ENCODE peak calls at places on chromosomes 16 and 17, in four cellular contexts. I is endothelial cell, C is foreskin fibroblast, Z is MG63. D is an unnamed sample.

GRCh38 chr16:26365555-26365954 is 673.8 kb downstream of the HS3ST4 start:
- DNase-seq in Z (no peak), I (no peak), C (no peak), D (no peak)

GRCh38 chr17:82007495-82008257 is 15.0 kb downstream of the CENPX start:
- DNase-seq in I (no peak), C (no peak), Z (no peak), D (no peak)

GRCh38 chr17:60390881-60391418 is 983 bp downstream of the USP32 start:
- DNase-seq in C (peak; percentile 67), Z (peak; percentile 55), I (peak; percentile 15), D (peak; percentile 78)

GRCh38 chr17:77246110-77247047 is 105.6 kb downstream of the SEC14L1 start:
- DNase-seq in C (no peak), I (no peak), Z (no peak), D (no peak)

GRCh38 chr16:88349903-88350900 is 32.6 kb upstream of the ZNF469 start:
- DNase-seq in Z (no peak), C (no peak), I (no peak), D (no peak)

GRCh38 chr17:32794533-32795246 is 82.2 kb downstream of the MYO1D start:
- DNase-seq in C (no peak), Z (no peak), I (no peak), D (no peak)

GRCh38 chr17:36545093-36545464 is 360 bp downstream of the GGNBP2 start:
- DNase-seq in Z (no peak), I (no peak), C (no peak), D (no peak)

GRCh38 chr16:79644977-79645667 is 44.6 kb upstream of the MAF start:
- DNase-seq in C (no peak), I (no peak), Z (no peak), D (no peak)

GRCh38 chr16:72854537-72854936 is 193.4 kb downstream of the ZFHX3 start:
- DNase-seq in Z (no peak), I (no peak), C (no peak), D (no peak)

GRCh38 chr17:17205368-17206148 is 575 bp downstream of the PLD6 start:
- DNase-seq in Z (peak; percentile 64), I (no peak), C (peak; percentile 87), D (peak; percentile 64)

GRCh38 chr16:68005786-68006286 is 6.6 kb upstream of the DPEP2 start:
- DNase-seq in C (peak; percentile 56), I (no peak), Z (no peak), D (peak; percentile 8)

GRCh38 chr17:6177941-6178694 is 107.9 kb downstream of the WSCD1 start:
- DNase-seq in Z (no peak), C (no peak), I (no peak), D (no peak)

GRCh38 chr17:7023576-7024401 is 939 bp downstream of the BCL6B start:
- DNase-seq in Z (no peak), C (peak; percentile 93), I (peak; percentile 98), D (peak; percentile 55)

GRCh38 chr17:82105882-82106696 is 8.1 kb upstream of the FASN start:
- DNase-seq in I (peak; percentile 62), C (peak; percentile 77), Z (peak; percentile 70), D (peak; percentile 34)

GRCh38 chr16:56013962-56014552 is 138.9 kb upstream of the CES5A start:
- DNase-seq in C (peak; percentile 1), Z (peak; percentile 67), I (peak; percentile 78), D (peak; percentile 29)

GRCh38 chr16:10831899-10832886 is 13.6 kb upstream of the TVP23A start:
- DNase-seq in C (peak; percentile 26), Z (no peak), I (no peak), D (no peak)

GRCh38 chr17:38724337-38724988 is 5.7 kb upstream of the CISD3 start:
- DNase-seq in Z (no peak), I (no peak), C (peak; percentile 61), D (no peak)

GRCh38 chr17:6157716-6158115 is 87.5 kb downstream of the WSCD1 start:
- DNase-seq in C (no peak), I (no peak), Z (no peak), D (no peak)